ENCODE peak calls at places on chromosome 14, in six cellular contexts. W is right cardiac atrium; S is CD4-positive, alpha-beta T cell; V is activated CD4-positive, alpha-beta T cell treated with anti-CD3 and anti-CD28 coated beads, Interleukin-2, amount 10 ng/mL, durations not matched to agents 7 days and 5 days; E is activated naive CD8-positive, alpha-beta T cell treated with anti-CD3 and anti-CD28 coated beads, Interleukin-2, amount 50 U/mL, for 24 hours; O is NCI-H524. F is an unnamed sample.
A peak's percentile ranks its signal among the peaks of the same experiment; 100 is the strongest.

GRCh38 chr14:100860556-100861187 is 34.8 kb downstream of the MEG3 start:
- DNase-seq in O (no peak), S (no peak), W (peak; percentile 17), E (no peak), V (no peak), F (no peak)

GRCh38 chr14:55129428-55130193 is 559 bp downstream of the LGALS3 start:
- DNase-seq in S (peak; percentile 17), V (peak; percentile 38), E (peak; percentile 55), O (peak; percentile 63), W (peak; percentile 91), F (peak; percentile 12)

GRCh38 chr14:105862581-105863239 is 336.3 kb downstream of the TMEM121 start:
- DNase-seq in S (no peak), W (no peak), E (no peak), O (no peak), V (no peak), F (no peak)

GRCh38 chr14:67423424-67423823 is 11.5 kb upstream of the PLEK2 start:
- DNase-seq in V (no peak), W (no peak), E (no peak), O (no peak), S (no peak), F (no peak)

GRCh38 chr14:51581017-51581881 is 70.5 kb upstream of the FRMD6 start:
- DNase-seq in O (no peak), E (no peak), S (no peak), W (no peak), V (no peak), F (peak; percentile 16)

GRCh38 chr14:82080319-82080718 is 546.7 kb upstream of the SEL1L start:
- DNase-seq in W (no peak), S (no peak), O (peak; percentile 15), V (no peak), E (no peak), F (no peak)

GRCh38 chr14:66403183-66403582 is 83.0 kb upstream of the CCDC196 start:
- DNase-seq in E (no peak), S (no peak), O (peak; percentile 72), V (no peak), W (no peak), F (no peak)

GRCh38 chr14:99602788-99603415 is 1.1 kb downstream of the CCDC85C start:
- DNase-seq in V (no peak), W (no peak), S (no peak), O (no peak), E (no peak), F (no peak)

GRCh38 chr14:79483472-79483871 is 727.8 kb downstream of the DIO2 start:
- DNase-seq in E (no peak), V (no peak), S (no peak), O (peak; percentile 9), W (no peak), F (peak; percentile 9)

GRCh38 chr14:31505411-31505810 is 17.6 kb upstream of the GPR33 start:
- DNase-seq in E (no peak), O (no peak), S (no peak), V (no peak), W (no peak), F (peak; percentile 48)

GRCh38 chr14:61254803-61255526 is 26.2 kb downstream of the TMEM30B start:
- DNase-seq in O (peak; percentile 40), V (no peak), S (no peak), E (no peak), W (no peak), F (no peak)

GRCh38 chr14:70013269-70013873 is 134.2 kb downstream of the SMOC1 start:
- DNase-seq in S (no peak), V (peak; percentile 46), O (peak; percentile 46), W (peak; percentile 61), E (peak; percentile 54), F (no peak)

GRCh38 chr14:67971627-67972625 is 152.3 kb downstream of the RAD51B start:
- DNase-seq in E (no peak), W (no peak), S (no peak), V (no peak), O (peak; percentile 96), F (no peak)

GRCh38 chr14:100236873-100237272 is 2.1 kb upstream of the YY1 start:
- DNase-seq in W (no peak), S (no peak), V (no peak), E (no peak), O (no peak), F (no peak)

GRCh38 chr14:58395815-58396626 is at the start of gene TOMM20L:
- DNase-seq in V (peak; percentile 63), O (peak; percentile 75), S (peak; percentile 62), W (peak; percentile 91), E (peak; percentile 80), F (peak; percentile 5)

GRCh38 chr14:58807271-58807670 is 169.5 kb downstream of the DACT1 start:
- DNase-seq in S (no peak), V (no peak), E (no peak), W (no peak), O (no peak), F (no peak)

GRCh38 chr14:74459289-74459946 is 33.4 kb upstream of the SYNDIG1L start:
- DNase-seq in S (peak; percentile 2), O (peak; percentile 80), E (peak; percentile 43), V (peak; percentile 10), W (peak; percentile 56), F (peak; percentile 4)

GRCh38 chr14:61493239-61493638 is 171.9 kb downstream of the PRKCH start:
- DNase-seq in S (no peak), O (no peak), V (no peak), W (no peak), E (no peak), F (peak; percentile 92)

GRCh38 chr14:58287607-58288042 is 10.7 kb upstream of the ARID4A start:
- DNase-seq in S (no peak), W (no peak), V (no peak), E (no peak), O (no peak), F (no peak)

GRCh38 chr14:67620217-67620789 is 583 bp downstream of the ARG2 start:
- DNase-seq in O (peak; percentile 70), S (no peak), E (no peak), W (peak; percentile 43), V (peak; percentile 10), F (no peak)

GRCh38 chr14:43316427-43316826 is 1190.7 kb downstream of the FSCB start:
- DNase-seq in E (no peak), W (no peak), O (no peak), S (no peak), V (no peak), F (no peak)

GRCh38 chr14:52801014-52801708 is 9.8 kb upstream of the GNPNAT1 start:
- DNase-seq in S (no peak), O (no peak), E (no peak), V (no peak), W (peak; percentile 57), F (peak; percentile 16)

GRCh38 chr14:100303179-100303578 is 3.1 kb downstream of the SLC25A29 start:
- DNase-seq in E (no peak), O (peak; percentile 33), W (peak; percentile 64), S (no peak), V (no peak), F (no peak)

GRCh38 chr14:77376380-77376770 is 519 bp downstream of the TMED8 start:
- DNase-seq in W (peak; percentile 69), S (peak; percentile 8), O (peak; percentile 46), E (peak; percentile 41), V (peak; percentile 42), F (no peak)

GRCh38 chr14:65824285-65824977 is 411.9 kb downstream of the FUT8 start:
- DNase-seq in W (no peak), V (peak; percentile 72), S (peak; percentile 31), E (peak; percentile 48), O (peak; percentile 78), F (peak; percentile 49)

GRCh38 chr14:71783786-71784185 is 148.4 kb upstream of the RGS6 start:
- DNase-seq in S (no peak), O (no peak), E (no peak), W (no peak), V (no peak), F (no peak)

GRCh38 chr14:68937790-68938514 is 41.1 kb downstream of the ACTN1 start:
- DNase-seq in O (no peak), S (no peak), E (peak; percentile 36), V (no peak), W (peak; percentile 83), F (no peak)

GRCh38 chr14:45658226-45658916 is 405.4 kb upstream of the MIS18BP1 start:
- DNase-seq in S (no peak), W (no peak), V (no peak), O (no peak), E (no peak), F (no peak)

GRCh38 chr14:23306412-23307145 is at the start of gene BCL2L2:
- DNase-seq in S (no peak), V (peak; percentile 16), E (peak; percentile 40), O (peak; percentile 90), W (peak; percentile 98), F (peak; percentile 65)

GRCh38 chr14:77601846-77602609 is 14.4 kb downstream of the SPTLC2 start:
- DNase-seq in S (no peak), V (no peak), E (no peak), W (no peak), O (no peak), F (no peak)

GRCh38 chr14:83260751-83261150 is 1727.1 kb upstream of the SEL1L start:
- DNase-seq in O (no peak), W (no peak), V (no peak), S (no peak), E (no peak), F (no peak)

GRCh38 chr14:49934638-49935037 is 41.8 kb downstream of the ARF6 start:
- DNase-seq in E (no peak), S (no peak), O (no peak), W (no peak), V (no peak), F (no peak)

GRCh38 chr14:36091096-36091495 is 85.4 kb downstream of the PTCSC3 start:
- DNase-seq in W (no peak), V (no peak), O (no peak), E (no peak), S (no peak), F (peak; percentile 87)

GRCh38 chr14:58249611-58250010 is 5.0 kb downstream of the PSMA3 start:
- DNase-seq in S (no peak), O (no peak), W (no peak), V (no peak), E (no peak), F (no peak)